ENCODE peak calls at places on chromosomes 5 and 9, in ten cellular contexts. R is cerebellum; F is mesendoderm; Y is nephron progenitor cell; L is kidney glomerular epithelial cell; V is stimulated activated CD4-positive, alpha-beta T cell treated with anti-CD3 and anti-CD28 coated beads, Interleukin-2, amount 100 ng/mL, for 48 hours; E is iris pigment epithelial cell; B is transverse colon; A is amniotic epithelial cell; C is non-pigmented ciliary epithelial cell. O is an unnamed sample.

GRCh38 chr9:111959468-111959941 is 62.9 kb downstream of the UGCG start:
- DNase-seq in C (peak; percentile 82), L (peak; percentile 97), E (peak; percentile 91), A (peak; percentile 85), Y (no peak), F (peak; percentile 35), B (peak; percentile 67), V (no peak), R (no peak), O (peak; percentile 14)

GRCh38 chr5:168329302-168329701 is 37.9 kb downstream of the WWC1 start:
- DNase-seq in E (no peak), B (no peak), V (no peak), F (no peak), Y (no peak), R (no peak), C (no peak), A (no peak), L (peak; percentile 70), O (no peak)

GRCh38 chr9:93501406-93501805 is 48.0 kb upstream of the FAM120AOS start:
- DNase-seq in F (no peak), C (no peak), V (no peak), Y (no peak), A (peak; percentile 29), E (no peak), R (no peak), L (no peak), B (no peak), O (no peak)

GRCh38 chr5:88058625-88059024 is 210.0 kb downstream of the TMEM161B start:
- DNase-seq in Y (no peak), R (no peak), F (no peak), A (no peak), E (no peak), V (no peak), B (no peak), L (no peak), C (no peak), O (no peak)

GRCh38 chr9:134136117-134136996 is 475 bp downstream of the WDR5 start:
- DNase-seq in R (no peak), L (peak; percentile 12), C (no peak), B (peak; percentile 24), Y (peak; percentile 50), F (peak; percentile 51), A (peak; percentile 8), V (no peak), E (peak; percentile 36), O (no peak)

GRCh38 chr5:8825161-8825757 is 720.6 kb downstream of the SEMA5A start:
- DNase-seq in A (peak; percentile 27), B (no peak), V (no peak), Y (no peak), L (no peak), E (peak; percentile 57), C (no peak), F (no peak), R (no peak), O (no peak)

GRCh38 chr9:129036923-129037766 is 719 bp downstream of the MIGA2 start:
- DNase-seq in B (no peak), A (no peak), E (no peak), C (no peak), R (no peak), Y (no peak), V (no peak), F (no peak), L (peak; percentile 12), O (no peak)

GRCh38 chr5:163506726-163507125 is 1.3 kb downstream of the MAT2B start:
- DNase-seq in R (no peak), L (peak; percentile 36), C (no peak), B (no peak), F (no peak), A (peak; percentile 66), V (no peak), Y (no peak), E (peak; percentile 79), O (no peak)

GRCh38 chr9:74846771-74847170 is 41.0 kb downstream of the TRPM6 start:
- DNase-seq in B (no peak), L (no peak), A (peak; percentile 23), R (no peak), C (no peak), F (no peak), Y (no peak), E (peak; percentile 46), V (no peak), O (no peak)

GRCh38 chr9:6440405-6440804 is 27.4 kb downstream of the UHRF2 start:
- DNase-seq in E (peak; percentile 50), V (no peak), B (no peak), C (no peak), R (no peak), A (no peak), L (no peak), F (no peak), Y (no peak), O (no peak)

GRCh38 chr5:122863240-122863639 is 17.8 kb downstream of the SNX24 start:
- DNase-seq in F (no peak), Y (no peak), R (no peak), C (no peak), B (no peak), L (no peak), E (no peak), A (no peak), V (no peak), O (no peak)

GRCh38 chr5:1521054-1521453 is 2.7 kb downstream of the LPCAT1 start:
- DNase-seq in L (no peak), A (no peak), E (no peak), Y (no peak), F (no peak), B (peak; percentile 5), R (no peak), V (no peak), C (no peak), O (no peak)

GRCh38 chr5:175457466-175457865 is 13.5 kb upstream of the DRD1 start:
- DNase-seq in C (no peak), V (no peak), A (no peak), F (peak; percentile 49), B (no peak), Y (no peak), E (no peak), R (no peak), L (no peak), O (peak; percentile 35)

GRCh38 chr5:24363789-24364534 is 280.8 kb downstream of the CDH10 start:
- DNase-seq in Y (no peak), R (peak; percentile 18), L (no peak), F (no peak), E (no peak), A (no peak), V (no peak), C (no peak), B (no peak), O (peak; percentile 96)

GRCh38 chr5:96157077-96157780 is 195.6 kb upstream of the ELL2 start:
- DNase-seq in V (no peak), Y (no peak), R (no peak), F (no peak), E (no peak), L (no peak), C (no peak), A (no peak), B (peak; percentile 45), O (no peak)

GRCh38 chr5:27465140-27465539 is 426.8 kb upstream of the CDH9 start:
- DNase-seq in C (no peak), L (no peak), V (no peak), B (no peak), R (no peak), Y (no peak), A (no peak), F (no peak), E (no peak), O (no peak)

GRCh38 chr5:176578391-176578808 is 29.3 kb downstream of the CDHR2 start:
- DNase-seq in F (peak; percentile 91), L (peak; percentile 38), E (peak; percentile 64), A (peak; percentile 37), C (no peak), V (no peak), R (peak; percentile 85), Y (peak; percentile 68), B (peak; percentile 80), O (peak; percentile 30)

GRCh38 chr5:37519807-37520206 is 140.7 kb downstream of the WDR70 start:
- DNase-seq in F (no peak), L (no peak), E (no peak), A (no peak), B (no peak), C (no peak), Y (no peak), R (no peak), V (no peak), O (no peak)

GRCh38 chr5:177483994-177484901 is 10.8 kb upstream of the DBN1 start:
- DNase-seq in B (no peak), L (no peak), A (no peak), Y (no peak), E (no peak), C (no peak), R (no peak), F (no peak), V (no peak), O (no peak)

GRCh38 chr5:78554595-78554994 is 94.0 kb downstream of the LHFPL2 start:
- DNase-seq in E (no peak), V (no peak), B (no peak), F (no peak), A (no peak), C (no peak), L (no peak), R (no peak), Y (no peak), O (no peak)

GRCh38 chr9:25681270-25681669 is 3.0 kb upstream of the TUSC1 start:
- DNase-seq in R (no peak), V (no peak), Y (no peak), E (peak; percentile 76), L (peak; percentile 80), B (no peak), C (peak; percentile 65), F (no peak), A (peak; percentile 80), O (no peak)

GRCh38 chr9:94865599-94866456 is 139.3 kb downstream of the AOPEP start:
- DNase-seq in L (peak; percentile 53), A (peak; percentile 76), B (no peak), E (peak; percentile 82), Y (no peak), R (peak; percentile 55), V (no peak), C (no peak), F (no peak), O (no peak)